ENCODE peak calls at places on chromosome 13, in four cellular contexts. Y is A549, T is psoas muscle, W is fibroblast of lung. R is an unnamed sample. For H3K9me3, the result is how much of the 10 kb centered on the place peaks cover.

GRCh38 chr13:98471895-98472294 is 105.0 kb downstream of the STK24 start:
- DNase-seq in Y (no peak), T (no peak), W (no peak), R (no peak)

GRCh38 chr13:51148952-51149573 is 38.0 kb upstream of the C13orf42 start:
- DNase-seq in Y (peak), T (no peak), W (peak), R (no peak)

GRCh38 chr13:47463726-47464125 is 537.3 kb downstream of the SUCLA2 start:
- DNase-seq in Y (no peak), T (no peak), W (peak), R (no peak)

GRCh38 chr13:101795025-101795424 is 342.6 kb downstream of the ITGBL1 start:
- DNase-seq in Y (no peak), T (no peak), W (no peak), R (no peak)

GRCh38 chr13:97174638-97175037 is 47.5 kb upstream of the MBNL2 start:
- DNase-seq in Y (no peak), T (no peak), W (no peak), R (no peak)

GRCh38 chr13:111177803-111178389 is 62.8 kb downstream of the ARHGEF7 start:
- DNase-seq in Y (no peak), T (no peak), W (peak), R (no peak)

GRCh38 chr13:25910243-25910642 is 141.6 kb downstream of the SHISA2 start:
- DNase-seq in Y (no peak), T (no peak), W (no peak), R (no peak)

GRCh38 chr13:72808917-72809500 is 27.1 kb downstream of the PIBF1 start:
- DNase-seq in Y (peak), T (no peak), W (peak), R (no peak)

GRCh38 chr13:32811297-32811800 is 204.9 kb upstream of the KL start:
- DNase-seq in Y (no peak), T (no peak), W (no peak), R (no peak)

GRCh38 chr13:46377554-46377953 is 9.5 kb downstream of the RUBCNL start:
- DNase-seq in Y (no peak), T (no peak), W (no peak), R (no peak)

GRCh38 chr13:37143901-37144300 is 38.4 kb upstream of the CSNK1A1L start:
- DNase-seq in Y (no peak), T (no peak), W (peak), R (no peak)

GRCh38 chr13:25286308-25286968 is 850 bp downstream of the MTMR6 start:
- DNase-seq in Y (no peak), T (no peak), W (peak), R (peak)

GRCh38 chr13:33250594-33250993 is 35.0 kb downstream of the STARD13 start:
- DNase-seq in Y (no peak), T (no peak), W (peak), R (no peak)

GRCh38 chr13:111178417-111178816 is 63.3 kb downstream of the ARHGEF7 start:
- DNase-seq in Y (no peak), T (no peak), W (no peak), R (no peak)

GRCh38 chr13:29284726-29285125 is 310.8 kb downstream of the SLC7A1 start:
- DNase-seq in Y (no peak), T (no peak), W (no peak), R (no peak)

GRCh38 chr13:80022146-80022545 is 318.8 kb downstream of the SPRY2 start:
- DNase-seq in Y (no peak), T (no peak), W (no peak), R (no peak)

GRCh38 chr13:28373803-28374202 is 121.1 kb downstream of the FLT1 start:
- DNase-seq in Y (no peak), T (no peak), W (no peak), R (no peak)

GRCh38 chr13:97434417-97435296 is 688 bp downstream of the RAP2A start:
- DNase-seq in Y (peak), T (peak), W (no peak), R (peak)

GRCh38 chr13:24500977-24501376 is 11.6 kb downstream of the PARP4 start:
- DNase-seq in Y (peak), T (no peak), W (peak), R (no peak)

GRCh38 chr13:71577127-71577526 is 289.9 kb downstream of the DACH1 start:
- DNase-seq in Y (no peak), T (no peak), W (no peak), R (no peak)

GRCh38 chr13:101695870-101696516 is 243.5 kb downstream of the ITGBL1 start:
- DNase-seq in Y (no peak), T (peak), W (no peak), R (no peak)

GRCh38 chr13:73467103-73467502 is 408.3 kb downstream of the KLF5 start:
- DNase-seq in Y (no peak), T (no peak), W (no peak), R (no peak)

GRCh38 chr13:76758257-76758656 is 127.9 kb downstream of the KCTD12 start:
- DNase-seq in Y (no peak), T (no peak), W (peak), R (no peak)

GRCh38 chr13:76723551-76724232 is 162.5 kb downstream of the KCTD12 start:
- DNase-seq in Y (no peak), T (no peak), W (peak), R (peak)

GRCh38 chr13:110233181-110233641 is 73.7 kb downstream of the COL4A1 start:
- DNase-seq in Y (no peak), T (peak), W (peak), R (peak)

GRCh38 chr13:36453518-36453917 is 21.2 kb downstream of the CCNA1 start:
- DNase-seq in Y (no peak), T (no peak), W (no peak), R (no peak)

GRCh38 chr13:80562423-80562822 is 221.5 kb upstream of the SPRY2 start:
- DNase-seq in Y (no peak), T (no peak), W (no peak), R (no peak)

GRCh38 chr13:21511841-21512240 is 52.7 kb upstream of the ZDHHC20 start:
- DNase-seq in Y (no peak), T (no peak), W (no peak), R (no peak)

GRCh38 chr13:92806215-92806614 is 420.4 kb upstream of the GPC6 start:
- DNase-seq in Y (no peak), T (no peak), W (peak), R (no peak)

GRCh38 chr13:52991344-52992020 is 37.1 kb upstream of the OLFM4 start:
- DNase-seq in Y (no peak), T (no peak), W (no peak), R (no peak)

GRCh38 chr13:23707674-23708073 is 137.5 kb downstream of the TNFRSF19 start:
- DNase-seq in Y (peak), T (no peak), W (peak), R (no peak)

GRCh38 chr13:97141564-97142005 is 80.5 kb upstream of the MBNL2 start:
- DNase-seq in Y (peak), T (no peak), W (peak), R (no peak)

GRCh38 chr13:78977311-78977710 is 318.4 kb upstream of the OBI1 start:
- DNase-seq in Y (no peak), T (no peak), W (no peak), R (no peak)

GRCh38 chr13:97261254-97262015 is 39.3 kb downstream of the MBNL2 start:
- DNase-seq in Y (no peak), T (no peak), W (no peak), R (no peak)

GRCh38 chr13:98853791-98854191 is 101.3 kb upstream of the SLC15A1 start:
- DNase-seq in Y (no peak), T (peak), W (peak), R (no peak)

GRCh38 chr13:40875583-40875982 is 86.2 kb downstream of the SLC25A15 start:
- DNase-seq in Y (no peak), T (no peak), W (no peak), R (no peak)
- H3K9me3 ChIP-seq in Y (under half), T (under half), W (under half), R (under half)

GRCh38 chr13:30832845-30833332 is 73.2 kb upstream of the MEDAG start:
- DNase-seq in Y (peak), T (peak), W (no peak), R (peak)
- H3K4me3 ChIP-seq in Y (no peak), T (no peak), W (no peak), R (no peak)

GRCh38 chr13:112434032-112434431 is 57.9 kb downstream of the SPACA7 start:
- DNase-seq in Y (no peak), T (no peak), W (no peak), R (no peak)

GRCh38 chr13:112424098-112424497 is 47.9 kb downstream of the SPACA7 start:
- DNase-seq in Y (no peak), T (no peak), W (no peak), R (no peak)

GRCh38 chr13:112431734-112432133 is 55.6 kb downstream of the SPACA7 start:
- DNase-seq in Y (no peak), T (no peak), W (no peak), R (peak)

GRCh38 chr13:112428704-112429103 is 52.5 kb downstream of the SPACA7 start:
- DNase-seq in Y (no peak), T (no peak), W (no peak), R (no peak)
- H3K9me3 ChIP-seq in Y (under half), T (under half), W (under half), R (under half)

DNA sequence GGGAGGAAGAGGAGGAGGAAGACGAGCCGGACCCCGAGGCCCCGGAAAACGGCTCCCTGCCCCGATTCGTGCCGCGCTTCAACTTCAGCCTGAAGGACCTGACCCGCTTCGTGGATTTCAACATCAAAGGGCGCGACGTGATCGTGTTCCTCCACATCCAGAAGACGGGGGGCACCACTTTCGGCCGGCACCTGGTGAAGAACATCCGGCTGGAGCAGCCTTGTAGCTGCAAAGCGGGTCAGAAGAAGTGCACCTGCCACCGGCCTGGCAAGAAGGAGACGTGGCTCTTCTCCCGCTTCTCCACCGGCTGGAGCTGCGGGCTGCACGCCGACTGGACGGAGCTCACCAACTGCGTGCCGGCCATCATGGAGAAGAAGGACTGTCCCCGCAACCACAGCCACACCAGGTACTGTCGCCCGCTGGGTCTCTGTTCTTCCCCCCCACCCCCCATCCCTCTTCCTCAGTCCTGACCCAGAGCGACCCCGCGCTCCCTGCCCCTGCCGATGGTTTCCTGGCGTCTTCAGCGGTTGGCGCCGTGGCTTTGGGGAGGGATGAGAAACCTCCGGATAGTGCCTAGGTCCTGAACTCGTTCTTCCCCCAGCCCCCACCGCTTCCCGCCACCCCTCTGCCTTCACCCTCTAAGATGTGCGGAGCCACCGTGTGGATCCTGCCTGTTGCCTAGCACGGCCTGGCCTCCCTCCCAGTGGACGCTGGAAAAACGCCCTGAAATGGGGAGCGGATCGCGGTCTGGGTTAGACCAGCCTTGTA is 1.4 kb downstream of the HS6ST3 start:
- DNase-seq in Y (no peak), T (no peak), W (no peak), R (peak)
- H3K4me3 ChIP-seq in Y (peak), T (peak), W (peak), R (peak)

GRCh38 chr13:45306966-45307365 is 34.0 kb downstream of the TPT1 start:
- DNase-seq in Y (no peak), T (no peak), W (no peak), R (no peak)
- H3K9me3 ChIP-seq in Y (under half), T (under half), W (under half), R (under half)

DNA sequence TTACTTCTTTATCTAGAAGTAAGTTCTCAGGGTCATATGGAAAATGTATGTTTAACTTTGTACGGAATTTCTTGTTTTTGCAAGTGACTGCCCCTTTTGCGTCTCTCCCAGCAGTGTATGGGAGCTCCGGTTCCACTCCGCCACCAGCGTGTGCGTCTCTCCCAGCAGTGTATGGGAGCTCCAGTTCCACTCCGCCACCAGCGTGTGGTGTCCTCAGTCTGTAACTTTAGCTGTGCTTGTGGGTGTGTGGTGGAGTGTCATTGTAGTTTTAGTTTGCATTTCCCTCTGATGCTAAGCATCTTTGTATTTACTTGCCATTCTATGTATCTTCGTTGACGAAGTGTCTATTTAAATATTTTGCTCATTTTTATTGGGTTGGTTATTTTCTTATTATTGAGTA is 2.4 kb downstream of the CUL4A start:
- DNase-seq in Y (peak), T (no peak), W (no peak), R (no peak)
- H3K4me3 ChIP-seq in Y (no peak), T (no peak), W (no peak), R (no peak)

DNA sequence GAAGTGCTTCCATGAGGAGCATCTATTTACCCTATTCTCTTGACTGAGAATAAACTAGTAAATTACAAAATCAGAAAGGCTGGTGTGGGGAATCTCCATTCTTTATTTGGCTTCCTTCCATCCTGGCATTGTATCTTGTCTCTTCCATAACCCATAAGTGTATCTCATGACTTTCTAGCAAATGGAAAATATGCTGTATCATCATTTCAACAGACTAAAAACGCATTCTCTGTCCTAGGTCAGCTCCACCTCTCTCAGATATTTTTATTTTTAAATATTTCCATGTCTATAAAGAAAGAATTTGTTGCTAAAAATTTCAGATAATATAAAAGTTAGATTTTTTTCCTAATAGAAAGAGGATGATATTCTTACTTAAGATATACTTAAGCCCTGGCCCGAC is 154.2 kb upstream of the MYO16 start:
- DNase-seq in Y (no peak), T (no peak), W (no peak), R (no peak)
- H3K9me3 ChIP-seq in Y (under half), T (under half), W (under half), R (under half)

GRCh38 chr13:42878721-42879120 is 97.3 kb downstream of the FAM216B start:
- DNase-seq in Y (no peak), T (no peak), W (no peak), R (no peak)

GRCh38 chr13:42876270-42876714 is 94.9 kb downstream of the FAM216B start:
- DNase-seq in Y (no peak), T (no peak), W (no peak), R (no peak)

GRCh38 chr13:42873081-42873480 is 91.7 kb downstream of the FAM216B start:
- DNase-seq in Y (no peak), T (no peak), W (no peak), R (no peak)

GRCh38 chr13:42876810-42877550 is 95.6 kb downstream of the FAM216B start:
- DNase-seq in Y (no peak), T (no peak), W (peak), R (no peak)

DNA sequence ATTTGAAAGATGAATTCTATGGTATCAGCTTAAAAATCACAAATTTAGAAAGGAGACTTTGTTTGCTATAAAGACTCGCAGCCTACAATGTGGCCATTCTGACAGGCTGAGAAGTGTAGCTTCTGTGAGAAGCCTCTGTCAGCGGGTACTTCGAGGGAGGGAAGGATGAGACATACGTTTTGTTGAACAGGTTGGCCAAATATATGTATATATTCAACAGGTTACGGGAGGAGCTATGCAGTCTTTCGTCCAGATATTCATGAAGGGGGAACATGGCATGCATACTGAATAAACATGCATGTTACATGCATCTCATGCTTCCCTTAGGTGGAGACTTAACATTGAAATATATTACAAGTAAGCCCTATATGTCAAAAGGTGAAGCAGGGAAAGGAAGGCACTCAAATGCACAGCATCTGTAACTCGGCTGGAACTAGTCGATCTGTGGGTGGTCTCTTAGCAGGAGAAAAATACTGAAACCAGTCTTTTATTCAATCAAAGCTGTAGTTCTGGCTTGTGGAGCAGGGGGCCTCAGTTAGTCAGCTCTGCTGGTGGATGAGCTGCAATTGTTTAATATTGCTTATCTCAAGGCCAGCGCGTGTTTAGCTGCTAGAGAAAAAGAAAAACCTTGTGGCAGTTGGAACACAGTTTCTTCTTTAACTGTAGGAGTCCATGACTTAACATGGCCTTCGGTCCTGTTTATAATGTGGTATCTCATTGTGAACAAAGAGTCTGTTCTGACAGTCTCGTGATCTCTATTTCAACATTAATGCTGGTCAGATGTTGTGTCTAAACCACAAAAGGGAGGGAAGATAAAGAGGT is 94.3 kb downstream of the FAM216B start:
- DNase-seq in Y (no peak), T (no peak), W (peak), R (no peak)
- H3K4me3 ChIP-seq in Y (no peak), T (no peak), W (no peak), R (no peak)

GRCh38 chr13:56396318-56396717 is 744.4 kb upstream of the PRR20A start:
- DNase-seq in Y (no peak), T (no peak), W (no peak), R (no peak)

DNA sequence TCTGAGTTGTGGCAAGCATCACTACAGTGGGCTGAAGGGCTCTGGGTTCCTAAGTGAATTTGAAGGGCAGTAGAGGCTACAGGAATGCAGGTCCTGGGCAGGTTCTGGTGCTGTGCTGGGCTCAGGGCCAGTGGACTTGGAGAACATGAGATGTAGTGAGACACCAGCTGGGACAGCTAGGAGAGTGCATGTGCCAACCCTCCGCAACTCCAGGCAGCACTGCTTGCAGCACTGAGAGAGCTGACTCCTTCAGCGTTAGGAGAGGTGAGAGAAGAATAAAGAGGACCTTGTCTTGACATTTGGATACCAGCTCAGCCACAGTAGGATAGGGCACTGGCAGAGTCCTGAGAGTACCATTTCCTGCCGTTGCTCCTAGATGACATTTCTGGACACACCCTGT is 739.9 kb upstream of the PRR20A start:
- DNase-seq in Y (no peak), T (no peak), W (no peak), R (no peak)
- H3K9me3 ChIP-seq in Y (under half), T (under half), W (under half), R (under half)